ENCODE peak calls at places on chromosomes 1 and 21, in six cellular contexts. One of them, this sample, is unnamed.

GRCh38 chr21:15754640-15755039 is 24.9 kb downstream of the USP25 start:
- DNase-seq in NCI-H2171 treated with DMSO at 0.1 percent for 48 hours: no peak
- DNase-seq in dorsolateral prefrontal cortex: no peak
- DNase-seq in pancreas: no peak
- DNase-seq in astrocyte of the hippocampus: peak; percentile 41
- DNase-seq in progenitor cell of endocrine pancreas: no peak
- DNase-seq in this sample: no peak

GRCh38 chr1:71104417-71104816 is 23.6 kb upstream of the ZRANB2 start:
- DNase-seq in progenitor cell of endocrine pancreas: no peak
- DNase-seq in dorsolateral prefrontal cortex: no peak
- DNase-seq in astrocyte of the hippocampus: no peak
- DNase-seq in pancreas: no peak
- DNase-seq in NCI-H2171 treated with DMSO at 0.1 percent for 48 hours: no peak
- DNase-seq in this sample: no peak

GRCh38 chr1:110645962-110646735 is 28.6 kb downstream of the KCNA3 start:
- DNase-seq in NCI-H2171 treated with DMSO at 0.1 percent for 48 hours: no peak
- DNase-seq in pancreas: no peak
- DNase-seq in dorsolateral prefrontal cortex: no peak
- DNase-seq in progenitor cell of endocrine pancreas: no peak
- DNase-seq in astrocyte of the hippocampus: peak; percentile 29
- DNase-seq in this sample: no peak

GRCh38 chr1:42723511-42723910 is 16.5 kb downstream of the CLDN19 start:
- DNase-seq in astrocyte of the hippocampus: no peak
- DNase-seq in pancreas: no peak
- DNase-seq in dorsolateral prefrontal cortex: no peak
- DNase-seq in progenitor cell of endocrine pancreas: no peak
- DNase-seq in NCI-H2171 treated with DMSO at 0.1 percent for 48 hours: no peak
- DNase-seq in this sample: no peak

GRCh38 chr1:67771152-67771551 is 62.1 kb downstream of the GNG12 start:
- DNase-seq in pancreas: no peak
- DNase-seq in dorsolateral prefrontal cortex: no peak
- DNase-seq in astrocyte of the hippocampus: peak; percentile 63
- DNase-seq in NCI-H2171 treated with DMSO at 0.1 percent for 48 hours: no peak
- DNase-seq in progenitor cell of endocrine pancreas: no peak
- DNase-seq in this sample: peak; percentile 26

GRCh38 chr1:27000817-27001460 is 7.4 kb downstream of the TRNP1 start:
- DNase-seq in dorsolateral prefrontal cortex: no peak
- DNase-seq in progenitor cell of endocrine pancreas: no peak
- DNase-seq in pancreas: no peak
- DNase-seq in astrocyte of the hippocampus: peak; percentile 78
- DNase-seq in NCI-H2171 treated with DMSO at 0.1 percent for 48 hours: no peak
- DNase-seq in this sample: no peak

GRCh38 chr1:24362982-24363614 is 43.9 kb downstream of the GRHL3 start:
- DNase-seq in astrocyte of the hippocampus: peak; percentile 89
- DNase-seq in NCI-H2171 treated with DMSO at 0.1 percent for 48 hours: no peak
- DNase-seq in progenitor cell of endocrine pancreas: no peak
- DNase-seq in dorsolateral prefrontal cortex: no peak
- DNase-seq in pancreas: no peak
- DNase-seq in this sample: no peak

GRCh38 chr1:2998503-2999100 is 22.7 kb upstream of the ACTRT2 start:
- DNase-seq in dorsolateral prefrontal cortex: no peak
- DNase-seq in NCI-H2171 treated with DMSO at 0.1 percent for 48 hours: no peak
- DNase-seq in astrocyte of the hippocampus: no peak
- DNase-seq in pancreas: no peak
- DNase-seq in progenitor cell of endocrine pancreas: no peak
- DNase-seq in this sample: no peak

GRCh38 chr1:89608627-89609338 is 24.1 kb upstream of the LRRC8C start:
- DNase-seq in astrocyte of the hippocampus: no peak
- DNase-seq in NCI-H2171 treated with DMSO at 0.1 percent for 48 hours: no peak
- DNase-seq in pancreas: peak; percentile 49
- DNase-seq in progenitor cell of endocrine pancreas: no peak
- DNase-seq in dorsolateral prefrontal cortex: no peak
- DNase-seq in this sample: no peak

GRCh38 chr1:62401034-62401433 is 35.8 kb upstream of the USP1 start:
- DNase-seq in progenitor cell of endocrine pancreas: no peak
- DNase-seq in astrocyte of the hippocampus: peak; percentile 32
- DNase-seq in pancreas: no peak
- DNase-seq in dorsolateral prefrontal cortex: no peak
- DNase-seq in NCI-H2171 treated with DMSO at 0.1 percent for 48 hours: no peak
- DNase-seq in this sample: no peak

This sample was measured in GM12865.